ENCODE peak calls at places on chromosomes 16 and 17, in eight cellular contexts. W is lower lobe of right lung, Y is adrenal gland, L is PC-3, H is A549, C is neural progenitor cell, P is fibroblast of lung, K is BE2C. D is an unnamed sample.
A peak's percentile ranks its signal among the peaks of the same experiment; 100 is the strongest.

GRCh38 chr16:68062910-68063393 is 22.2 kb upstream of the NFATC3 start:
- DNase-seq in C (no peak), K (no peak), H (no peak), P (no peak), Y (no peak), L (no peak), W (peak; percentile 32), D (no peak)

GRCh38 chr16:66551362-66551761 is 1.0 kb upstream of the CKLF start:
- DNase-seq in L (peak; percentile 37), C (peak; percentile 37), K (peak; percentile 51), Y (no peak), W (peak; percentile 60), H (peak; percentile 59), P (no peak), D (no peak)

GRCh38 chr16:84138824-84139627 is 6.0 kb downstream of the HSDL1 start:
- DNase-seq in P (peak; percentile 54), H (no peak), Y (peak; percentile 47), W (peak; percentile 60), K (no peak), C (peak; percentile 37), L (peak; percentile 22), D (no peak)

GRCh38 chr16:51262428-51262827 is 111.4 kb upstream of the SALL1 start:
- DNase-seq in H (no peak), C (no peak), K (no peak), P (no peak), L (no peak), Y (no peak), W (no peak), D (no peak)

GRCh38 chr16:12539185-12539929 is 264.3 kb downstream of the CPPED1 start:
- DNase-seq in Y (no peak), P (peak; percentile 18), H (no peak), K (no peak), C (no peak), W (no peak), L (peak; percentile 14), D (no peak)

GRCh38 chr16:57446530-57447141 is 549 bp downstream of the CIAPIN1 start:
- DNase-seq in W (no peak), K (peak; percentile 67), C (no peak), H (peak; percentile 35), L (peak; percentile 16), Y (peak; percentile 61), P (peak; percentile 20), D (peak; percentile 73)

GRCh38 chr16:77148121-77148520 is 42.9 kb upstream of the MON1B start:
- DNase-seq in P (no peak), C (no peak), Y (no peak), W (no peak), L (no peak), K (no peak), H (no peak), D (no peak)

GRCh38 chr17:3049705-3050295 is 13.6 kb downstream of the OR1D5 start:
- DNase-seq in K (no peak), L (peak; percentile 16), C (no peak), H (no peak), Y (no peak), W (no peak), P (no peak), D (no peak)

GRCh38 chr16:68228652-68229051 is 7.3 kb downstream of the ESRP2 start:
- DNase-seq in P (no peak), C (no peak), L (no peak), H (no peak), Y (no peak), W (no peak), K (no peak), D (no peak)

GRCh38 chr17:73829676-73830280 is 185.5 kb upstream of the SDK2 start:
- DNase-seq in H (no peak), L (no peak), P (no peak), Y (no peak), K (no peak), W (no peak), C (peak; percentile 6), D (no peak)

GRCh38 chr16:57704011-57704904 is 9.7 kb downstream of the DRC7 start:
- DNase-seq in P (no peak), H (peak; percentile 35), Y (no peak), C (no peak), K (no peak), W (no peak), L (no peak), D (no peak)

GRCh38 chr17:19306160-19307111 is 56.1 kb downstream of the B9D1 start:
- DNase-seq in W (peak; percentile 19), L (no peak), P (no peak), Y (no peak), H (no peak), C (no peak), K (no peak), D (no peak)

GRCh38 chr17:74738051-74738996 is 1.3 kb downstream of the RAB37 start:
- DNase-seq in H (no peak), L (peak; percentile 49), W (no peak), P (peak; percentile 32), C (no peak), K (no peak), Y (no peak), D (no peak)

GRCh38 chr17:77286641-77287431 is 146.1 kb downstream of the SEC14L1 start:
- DNase-seq in Y (peak; percentile 84), K (peak; percentile 77), L (peak; percentile 99), W (peak; percentile 82), P (peak; percentile 41), H (peak; percentile 99), C (no peak), D (no peak)

GRCh38 chr17:35898283-35899070 is 18.3 kb upstream of the CCL5 start:
- DNase-seq in C (no peak), Y (peak; percentile 60), H (no peak), K (no peak), P (no peak), L (peak; percentile 34), W (peak; percentile 55), D (no peak)

GRCh38 chr16:68486671-68487495 is 38.6 kb upstream of the SMPD3 start:
- DNase-seq in P (no peak), L (no peak), K (no peak), C (peak; percentile 28), W (no peak), H (no peak), Y (no peak), D (no peak)

DNA sequence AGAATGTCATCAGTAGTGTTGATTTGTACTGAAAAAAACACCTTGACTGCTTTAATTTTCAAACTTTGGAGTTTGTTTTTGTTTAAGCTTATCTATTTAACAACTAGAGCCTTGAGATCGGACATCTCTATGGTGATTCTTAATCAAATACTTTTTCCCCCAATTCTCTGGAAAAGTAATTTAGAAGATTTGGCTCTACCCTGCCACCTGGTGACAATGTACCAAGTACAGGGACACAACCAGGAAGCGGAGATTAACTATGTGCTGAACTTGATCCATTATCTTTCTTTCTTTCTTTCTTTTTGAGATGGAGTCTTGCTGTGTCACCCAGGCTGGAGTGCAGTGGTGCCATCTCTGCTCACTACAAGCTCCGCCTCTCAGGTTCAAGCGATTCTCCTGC is 30.8 kb downstream of the USP43 start:
- DNase-seq in Y (no peak), C (no peak), L (peak; percentile 22), H (no peak), W (no peak), K (no peak), P (no peak), D (no peak)
- TF ChIP-seq CTCF in Y (no peak), C (peak; percentile 38), L (peak; percentile 51), H (peak; percentile 37), W (peak; percentile 23), K (no peak), P (no peak), D (peak; percentile 54)

DNA sequence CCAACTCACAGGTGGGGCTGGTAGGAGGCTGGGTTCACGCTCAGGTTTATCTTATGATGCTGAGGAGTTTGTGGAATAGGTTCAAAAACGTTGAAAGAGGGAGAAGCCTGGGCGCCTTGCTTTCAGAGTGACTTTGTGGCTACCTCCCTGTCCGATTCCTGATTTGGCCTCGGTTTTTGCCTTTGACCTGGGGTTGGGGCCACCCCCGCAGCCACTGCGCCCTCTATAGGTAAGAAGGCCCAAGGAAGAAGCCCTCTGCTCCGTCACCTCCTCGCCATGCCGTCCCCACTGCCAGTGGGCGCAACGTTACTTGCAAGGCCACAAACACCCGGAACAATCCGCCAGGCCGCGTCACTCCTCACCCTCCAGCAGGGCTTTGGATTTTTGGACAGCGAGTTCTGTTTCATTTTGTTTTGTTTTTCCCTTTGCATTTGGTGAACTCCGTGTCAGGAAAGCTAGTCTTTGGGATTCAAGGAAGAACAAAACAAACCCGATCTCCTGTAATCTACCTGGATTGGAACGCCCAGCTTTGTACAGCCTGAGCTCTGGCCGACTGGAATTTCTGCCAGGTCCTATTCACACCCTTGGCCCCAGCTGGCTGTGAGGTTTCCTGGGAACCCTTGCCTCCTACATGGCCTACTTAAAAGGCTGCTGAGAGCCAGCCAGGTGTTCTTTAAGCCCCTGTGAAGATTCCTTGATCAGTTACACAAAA is 60.7 kb downstream of the TBC1D16 start:
- DNase-seq in W (peak; percentile 27), K (no peak), P (no peak), H (no peak), Y (no peak), C (peak; percentile 58), L (no peak), D (no peak)
- TF ChIP-seq CTCF in W (no peak), K (peak; percentile 30), P (peak; percentile 11), H (peak; percentile 54), Y (no peak), C (peak; percentile 51), L (peak; percentile 65), D (peak; percentile 41)

GRCh38 chr17:47427985-47428384 is 102.9 kb upstream of the NPEPPS start:
- DNase-seq in P (no peak), L (no peak), H (no peak), C (no peak), W (no peak), Y (no peak), K (no peak), D (no peak)

GRCh38 chr17:47423406-47424295 is 99.9 kb downstream of the EFCAB13 start:
- DNase-seq in Y (peak; percentile 20), L (peak; percentile 48), H (peak; percentile 41), P (no peak), W (peak; percentile 49), C (peak; percentile 50), K (peak; percentile 16), D (no peak)
- TF ChIP-seq CTCF in Y (no peak), L (no peak), H (no peak), P (no peak), W (no peak), C (no peak), K (no peak), D (no peak)

DNA sequence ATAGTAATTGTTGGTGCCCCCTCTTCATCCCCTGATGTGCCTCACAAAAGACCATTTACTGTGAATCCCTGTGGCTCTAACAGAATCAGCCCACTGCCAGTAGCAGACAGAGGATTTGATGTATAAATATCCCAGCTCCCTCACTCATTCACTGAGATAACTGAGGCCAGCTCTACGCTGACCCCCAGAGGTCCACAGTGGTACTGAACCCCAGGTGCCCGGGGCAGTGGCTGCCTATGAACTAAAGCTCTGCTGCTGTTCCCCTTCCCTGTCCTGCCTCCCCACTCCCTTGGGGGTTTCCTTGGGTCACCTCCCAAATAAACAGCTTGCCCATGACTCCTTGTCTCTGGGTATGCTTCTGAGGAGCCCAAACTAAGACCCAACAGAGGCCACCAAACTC is 295.8 kb downstream of the FOXL1 start:
- DNase-seq in Y (no peak), H (no peak), W (no peak), K (peak; percentile 23), C (peak; percentile 58), L (peak; percentile 53), P (no peak), D (no peak)
- TF ChIP-seq CTCF in Y (peak; percentile 30), H (peak; percentile 12), W (peak; percentile 52), K (peak; percentile 53), C (peak; percentile 73), L (peak; percentile 60), P (peak; percentile 53), D (peak; percentile 70)

D was measured in type B pancreatic cell.